ENCODE peak calls at places on chromosome 17, in five cellular contexts. I is cardiac muscle cell, U is mesendoderm, Y is GM23338, Z is tibial nerve. Q is an unnamed sample.

GRCh38 chr17:4163951-4164350 is 21.0 kb downstream of the CYB5D2 start:
- DNase-seq in I (peak), U (no peak), Y (no peak), Z (peak), Q (no peak)

GRCh38 chr17:36824678-36825091 is 112.6 kb upstream of the LHX1 start:
- DNase-seq in I (peak), U (peak), Y (no peak), Z (no peak), Q (no peak)

GRCh38 chr17:42341568-42341967 is 46.7 kb downstream of the STAT3 start:
- DNase-seq in I (no peak), U (no peak), Y (no peak), Z (no peak), Q (no peak)

GRCh38 chr17:75096082-75096625 is 8.4 kb downstream of the SLC16A5 start:
- DNase-seq in I (peak), U (peak), Y (peak), Z (no peak), Q (peak)

GRCh38 chr17:32161029-32161428 is 18.7 kb downstream of the RHOT1 start:
- DNase-seq in I (peak), U (no peak), Y (no peak), Z (no peak), Q (no peak)

GRCh38 chr17:79047923-79048825 is 24.2 kb downstream of the C1QTNF1 start:
- DNase-seq in I (no peak), U (no peak), Y (no peak), Z (no peak), Q (no peak)

GRCh38 chr17:79619196-79619595 is 8.3 kb upstream of the RBFOX3 start:
- DNase-seq in I (no peak), U (no peak), Y (no peak), Z (no peak), Q (peak)

GRCh38 chr17:71900830-71901229 is 220.0 kb upstream of the SOX9 start:
- DNase-seq in I (no peak), U (no peak), Y (no peak), Z (no peak), Q (no peak)

GRCh38 chr17:17580662-17581470 is 10.6 kb downstream of the PEMT start:
- DNase-seq in I (peak), U (no peak), Y (no peak), Z (peak), Q (no peak)

GRCh38 chr17:40938981-40939380 is 1.5 kb upstream of the KRT23 start:
- DNase-seq in I (no peak), U (no peak), Y (no peak), Z (no peak), Q (no peak)

GRCh38 chr17:2084129-2084765 is 29.3 kb downstream of the HIC1 start:
- DNase-seq in I (peak), U (no peak), Y (no peak), Z (peak), Q (no peak)

GRCh38 chr17:32103476-32104113 is 38.7 kb upstream of the RHOT1 start:
- DNase-seq in I (peak), U (no peak), Y (no peak), Z (no peak), Q (no peak)

GRCh38 chr17:31425646-31426045 is 34.2 kb downstream of the RAB11FIP4 start:
- DNase-seq in I (no peak), U (peak), Y (peak), Z (no peak), Q (no peak)

GRCh38 chr17:43043306-43043705 is 18.3 kb downstream of the RND2 start:
- DNase-seq in I (no peak), U (no peak), Y (no peak), Z (no peak), Q (no peak)

GRCh38 chr17:32275060-32276042 is 9.7 kb downstream of the RHBDL3 start:
- DNase-seq in I (peak), U (peak), Y (peak), Z (no peak), Q (peak)

GRCh38 chr17:76716834-76717205 is 6.1 kb upstream of the MXRA7 start:
- DNase-seq in I (peak), U (no peak), Y (no peak), Z (no peak), Q (no peak)

GRCh38 chr17:33039874-33040273 is 48.2 kb downstream of the SPACA3 start:
- DNase-seq in I (peak), U (no peak), Y (no peak), Z (no peak), Q (no peak)

GRCh38 chr17:78643326-78643725 is 66.1 kb upstream of the DNAH17 start:
- DNase-seq in I (no peak), U (no peak), Y (no peak), Z (no peak), Q (no peak)

GRCh38 chr17:71188811-71189492 is 931.9 kb upstream of the SOX9 start:
- DNase-seq in I (peak), U (no peak), Y (no peak), Z (no peak), Q (no peak)

GRCh38 chr17:58326609-58327341 is 1.8 kb downstream of the TSPOAP1 start:
- DNase-seq in I (no peak), U (no peak), Y (no peak), Z (no peak), Q (no peak)

GRCh38 chr17:18992454-18993130 is 12.0 kb downstream of the FAM83G start:
- DNase-seq in I (no peak), U (no peak), Y (no peak), Z (no peak), Q (no peak)

GRCh38 chr17:77281024-77281903 is 140.5 kb downstream of the SEC14L1 start:
- DNase-seq in I (peak), U (peak), Y (peak), Z (no peak), Q (peak)

GRCh38 chr17:42937712-42938596 is 26.3 kb downstream of the AARSD1 start:
- DNase-seq in I (peak), U (peak), Y (peak), Z (peak), Q (peak)

GRCh38 chr17:44346064-44346844 is 1.2 kb downstream of the GRN start:
- DNase-seq in I (no peak), U (no peak), Y (no peak), Z (no peak), Q (peak)

GRCh38 chr17:14845562-14846335 is 419.4 kb downstream of the PMP22 start:
- DNase-seq in I (peak), U (no peak), Y (no peak), Z (no peak), Q (no peak)

GRCh38 chr17:8644507-8644902 is 14.0 kb upstream of the MYH10 start:
- DNase-seq in I (no peak), U (no peak), Y (no peak), Z (no peak), Q (no peak)

GRCh38 chr17:55770220-55770870 is 19.5 kb downstream of the PCTP start:
- DNase-seq in I (peak), U (peak), Y (peak), Z (no peak), Q (no peak)

GRCh38 chr17:512311-512710 is 159.7 kb upstream of the RPH3AL start:
- DNase-seq in I (no peak), U (no peak), Y (no peak), Z (no peak), Q (no peak)

DNA sequence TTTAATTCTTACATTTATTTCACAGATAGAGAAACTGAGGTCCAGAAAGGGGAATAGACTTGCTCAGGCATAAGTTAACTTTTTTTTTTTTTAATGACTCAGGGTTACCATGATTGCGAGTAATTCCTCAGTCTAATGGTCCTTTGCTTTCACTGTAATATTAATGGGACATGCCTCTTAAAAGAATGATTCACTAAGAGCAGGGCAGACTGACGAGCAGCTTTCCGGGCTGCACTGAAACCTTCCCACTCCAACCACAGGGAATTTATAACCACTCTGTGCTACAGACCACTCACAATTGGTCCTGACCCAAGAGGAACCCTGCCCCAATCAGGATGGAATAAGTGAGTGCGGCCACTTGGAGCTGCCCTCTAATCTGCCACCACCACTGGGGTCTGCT is 5.7 kb downstream of the HOXB2 start:
- DNase-seq in I (peak), U (no peak), Y (no peak), Z (no peak), Q (no peak)
- H3K27ac ChIP-seq in I (no peak), U (no peak), Y (no peak), Z (no peak), Q (no peak)

DNA sequence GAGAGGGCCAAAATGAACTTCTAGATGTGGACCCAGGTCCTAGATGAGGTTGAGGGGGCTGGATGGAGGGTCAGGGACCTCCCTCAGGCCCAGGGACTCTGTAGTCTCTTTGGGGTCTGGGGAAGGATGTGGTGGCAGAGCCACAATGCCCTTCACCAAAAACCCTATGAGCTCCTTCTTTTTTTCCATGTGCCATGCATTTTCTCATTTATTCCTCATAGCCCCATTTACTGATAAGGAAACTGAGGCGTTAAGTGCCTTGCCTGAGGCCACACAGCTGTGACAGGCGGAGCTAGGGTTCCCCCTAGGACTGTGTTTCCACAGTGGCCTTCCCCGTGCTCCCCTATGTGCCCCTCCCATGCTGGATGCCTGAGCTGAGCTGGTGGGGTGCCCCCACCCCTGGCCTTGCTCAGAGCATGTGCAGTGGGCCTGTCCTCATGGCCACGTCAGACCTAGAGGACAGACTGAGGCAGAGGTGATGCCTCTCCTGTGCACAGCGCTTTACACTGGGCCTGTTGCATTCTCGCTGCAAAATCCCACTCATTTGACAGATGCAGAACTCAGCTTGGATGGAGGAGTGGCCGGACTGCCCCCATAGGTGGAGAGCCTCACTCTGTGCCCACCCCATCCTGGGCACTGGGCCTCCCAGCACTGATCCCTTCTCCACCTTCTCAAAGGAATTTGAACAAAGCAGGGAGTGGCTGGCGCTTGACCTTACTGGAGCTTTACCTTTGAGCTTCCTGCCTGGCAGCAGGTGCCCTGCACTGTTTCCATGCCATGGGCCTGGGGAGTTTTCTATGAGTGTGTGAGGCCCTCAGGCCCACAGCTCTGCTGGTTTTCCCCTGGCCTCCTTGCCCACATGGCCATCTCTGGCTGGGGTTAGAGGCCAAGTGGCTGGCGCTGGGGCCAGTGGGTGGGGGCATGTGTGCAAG is 2.5 kb downstream of the MAP2K3 start:
- DNase-seq in I (no peak), U (no peak), Y (no peak), Z (no peak), Q (no peak)
- H3K27ac ChIP-seq in I (no peak), U (no peak), Y (no peak), Z (peak), Q (no peak)

GRCh38 chr17:73718912-73719311 is 74.7 kb upstream of the SDK2 start:
- DNase-seq in I (no peak), U (no peak), Y (no peak), Z (peak), Q (no peak)
- H3K27ac ChIP-seq in I (peak), U (no peak), Y (no peak), Z (no peak), Q (no peak)

GRCh38 chr17:81603846-81604610 is 32.9 kb downstream of the NPLOC4 start:
- DNase-seq in I (no peak), U (no peak), Y (no peak), Z (no peak), Q (no peak)

GRCh38 chr17:81601525-81602120 is 35.3 kb downstream of the NPLOC4 start:
- DNase-seq in I (peak), U (peak), Y (peak), Z (peak), Q (peak)

GRCh38 chr17:81599719-81600486 is 37.0 kb downstream of the NPLOC4 start:
- DNase-seq in I (no peak), U (no peak), Y (peak), Z (no peak), Q (no peak)
- H3K27ac ChIP-seq in I (no peak), U (no peak), Y (no peak), Z (no peak), Q (no peak)